ENCODE peak calls at places on chromosomes 11 and 22, in eight cellular contexts. Z, R, F, Q, U, B, C and G are unnamed samples.

GRCh38 chr22:46763051-46763705 is 728 bp downstream of the TBC1D22A start:
- DNase-seq in Z (peak; percentile 78), R (no peak), F (peak; percentile 68), Q (no peak), U (no peak), B (peak; percentile 37), C (peak; percentile 53), G (no peak)

GRCh38 chr11:75283391-75283931 is 42.9 kb downstream of the TPBGL start:
- DNase-seq in Z (no peak), R (no peak), F (no peak), Q (no peak), U (no peak), B (no peak), C (no peak), G (no peak)

GRCh38 chr11:77083553-77084245 is 16.9 kb downstream of the CAPN5 start:
- DNase-seq in Z (no peak), R (no peak), F (no peak), Q (no peak), U (no peak), B (no peak), C (no peak), G (no peak)

GRCh38 chr11:15688351-15688792 is 573.6 kb downstream of the INSC start:
- DNase-seq in Z (peak; percentile 81), R (no peak), F (no peak), Q (no peak), U (no peak), B (peak; percentile 31), C (no peak), G (no peak)

GRCh38 chr11:29405305-29405704 is 611.5 kb downstream of the KCNA4 start:
- DNase-seq in Z (no peak), R (no peak), F (no peak), Q (no peak), U (no peak), B (no peak), C (no peak), G (no peak)

GRCh38 chr11:6576471-6577373 is 26.7 kb downstream of the RRP8 start:
- DNase-seq in Z (peak; percentile 60), R (no peak), F (peak; percentile 48), Q (peak; percentile 63), U (no peak), B (peak; percentile 88), C (peak; percentile 83), G (no peak)

GRCh38 chr11:120137611-120138521 is at the start of gene TRIM29:
- DNase-seq in Z (peak; percentile 2), R (no peak), F (no peak), Q (no peak), U (peak; percentile 76), B (no peak), C (no peak), G (peak; percentile 15)

GRCh38 chr11:48087974-48088681 is 107.8 kb downstream of the PTPRJ start:
- DNase-seq in Z (peak; percentile 38), R (no peak), F (no peak), Q (no peak), U (no peak), B (no peak), C (no peak), G (no peak)

GRCh38 chr11:73012121-73012863 is 129.8 kb downstream of the FCHSD2 start:
- DNase-seq in Z (no peak), R (no peak), F (no peak), Q (peak; percentile 31), U (no peak), B (no peak), C (no peak), G (no peak)

GRCh38 chr11:3037041-3037944 is 19.9 kb downstream of the CARS1 start:
- DNase-seq in Z (peak; percentile 80), R (peak; percentile 76), F (peak; percentile 74), Q (peak; percentile 47), U (peak; percentile 77), B (peak; percentile 65), C (peak; percentile 77), G (peak; percentile 81)

DNA sequence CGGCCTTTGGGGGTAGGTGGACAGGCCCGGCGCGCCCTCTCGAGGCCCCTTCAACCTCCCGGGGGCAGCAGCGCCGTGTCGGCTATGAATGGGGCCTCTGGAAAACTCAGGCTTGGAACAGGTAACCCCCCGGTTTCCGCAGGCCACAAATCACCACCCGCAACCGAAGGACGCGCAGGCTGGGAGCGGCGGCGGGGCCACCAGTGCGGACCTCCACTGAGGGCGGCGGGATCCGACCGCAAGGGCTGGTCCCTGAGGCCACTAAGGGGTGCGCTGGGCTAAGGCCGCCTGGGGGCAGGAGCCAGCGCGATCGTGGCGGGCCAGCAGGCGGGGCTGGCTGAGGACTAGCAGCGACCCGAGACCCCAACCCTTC is 695 bp upstream of the ATF4 start:
- DNase-seq in Z (peak; percentile 77), R (peak; percentile 49), F (peak; percentile 61), Q (no peak), U (peak; percentile 31), B (peak; percentile 45), C (no peak), G (no peak)
- TF ChIP-seq CTCF in Z (peak; percentile 70), R (peak; percentile 21), F (peak; percentile 43), Q (peak; percentile 73), U (peak; percentile 43), B (peak; percentile 13), C (peak; percentile 33), G (no peak)

GRCh38 chr11:12235549-12235944 is 125.2 kb downstream of the MICAL2 start:
- DNase-seq in Z (no peak), R (no peak), F (no peak), Q (no peak), U (no peak), B (no peak), C (no peak), G (no peak)

GRCh38 chr11:12235945-12236743 is 125.8 kb downstream of the MICAL2 start:
- DNase-seq in Z (no peak), R (peak; percentile 58), F (no peak), Q (peak; percentile 68), U (peak; percentile 75), B (peak; percentile 78), C (peak; percentile 67), G (no peak)

GRCh38 chr11:12237381-12237784 is 127.0 kb downstream of the MICAL2 start:
- DNase-seq in Z (no peak), R (no peak), F (peak; percentile 55), Q (no peak), U (no peak), B (peak; percentile 72), C (no peak), G (no peak)

GRCh38 chr11:12235080-12235479 is 124.7 kb downstream of the MICAL2 start:
- DNase-seq in Z (no peak), R (no peak), F (no peak), Q (no peak), U (no peak), B (no peak), C (no peak), G (no peak)

GRCh38 chr11:12236744-12237101 is 126.3 kb downstream of the MICAL2 start:
- DNase-seq in Z (no peak), R (no peak), F (no peak), Q (no peak), U (no peak), B (no peak), C (no peak), G (no peak)
- TF ChIP-seq CTCF in Z (no peak), R (no peak), F (no peak), Q (peak; percentile 65), U (no peak), B (no peak), C (no peak), G (peak; percentile 46)

GRCh38 chr11:64644348-64645242 is 53.6 kb downstream of the SLC22A12 start:
- DNase-seq in Z (no peak), R (peak; percentile 48), F (no peak), Q (no peak), U (peak; percentile 18), B (no peak), C (no peak), G (no peak)
- TF ChIP-seq CTCF in Z (no peak), R (no peak), F (no peak), Q (peak; percentile 27), U (peak; percentile 19), B (peak; percentile 24), C (peak; percentile 24), G (peak; percentile 13)

DNA sequence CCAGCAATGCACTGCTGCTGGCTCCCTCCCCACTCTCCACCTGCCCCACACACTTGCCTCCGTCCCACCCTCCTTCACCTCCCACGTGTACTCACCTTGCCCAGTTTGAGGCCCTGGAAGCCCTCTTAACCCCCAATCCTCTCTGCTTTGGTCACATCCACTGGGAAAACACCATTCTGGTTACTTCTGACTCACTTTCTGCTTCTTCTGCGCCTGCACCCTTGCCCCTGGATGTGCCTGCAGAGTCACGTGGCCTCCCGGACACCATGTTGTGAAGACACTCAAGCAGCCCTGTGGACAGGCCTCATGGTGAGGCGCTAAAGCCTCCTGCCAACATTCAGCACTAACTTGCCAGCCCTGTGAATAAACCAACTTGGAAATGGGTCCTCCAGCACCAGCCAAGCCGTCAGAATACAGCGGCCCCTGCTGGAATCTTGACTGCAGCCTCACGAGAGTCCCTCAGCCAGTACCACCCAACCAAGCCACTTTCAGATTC is 2.6 kb upstream of the NAALADL1 start:
- DNase-seq in Z (no peak), R (no peak), F (no peak), Q (peak; percentile 17), U (no peak), B (peak; percentile 19), C (peak; percentile 25), G (no peak)
- TF ChIP-seq CTCF in Z (peak; percentile 24), R (peak; percentile 17), F (no peak), Q (peak; percentile 61), U (no peak), B (peak; percentile 35), C (no peak), G (no peak)

GRCh38 chr11:34051349-34052035 is at the start of gene CAPRIN1:
- DNase-seq in Z (peak; percentile 88), R (peak; percentile 89), F (peak; percentile 81), Q (peak; percentile 82), U (peak; percentile 90), B (peak; percentile 84), C (peak; percentile 99), G (peak; percentile 87)
- TF ChIP-seq CTCF in Z (no peak), R (no peak), F (no peak), Q (no peak), U (no peak), B (no peak), C (no peak), G (no peak)

GRCh38 chr11:40125054-40125453 is 1334.4 kb downstream of the LRRC4C start:
- DNase-seq in Z (no peak), R (no peak), F (no peak), Q (no peak), U (peak; percentile 12), B (no peak), C (peak; percentile 94), G (no peak)
- TF ChIP-seq CTCF in Z (peak; percentile 18), R (no peak), F (no peak), Q (no peak), U (peak; percentile 51), B (no peak), C (peak; percentile 100), G (no peak)

DNA sequence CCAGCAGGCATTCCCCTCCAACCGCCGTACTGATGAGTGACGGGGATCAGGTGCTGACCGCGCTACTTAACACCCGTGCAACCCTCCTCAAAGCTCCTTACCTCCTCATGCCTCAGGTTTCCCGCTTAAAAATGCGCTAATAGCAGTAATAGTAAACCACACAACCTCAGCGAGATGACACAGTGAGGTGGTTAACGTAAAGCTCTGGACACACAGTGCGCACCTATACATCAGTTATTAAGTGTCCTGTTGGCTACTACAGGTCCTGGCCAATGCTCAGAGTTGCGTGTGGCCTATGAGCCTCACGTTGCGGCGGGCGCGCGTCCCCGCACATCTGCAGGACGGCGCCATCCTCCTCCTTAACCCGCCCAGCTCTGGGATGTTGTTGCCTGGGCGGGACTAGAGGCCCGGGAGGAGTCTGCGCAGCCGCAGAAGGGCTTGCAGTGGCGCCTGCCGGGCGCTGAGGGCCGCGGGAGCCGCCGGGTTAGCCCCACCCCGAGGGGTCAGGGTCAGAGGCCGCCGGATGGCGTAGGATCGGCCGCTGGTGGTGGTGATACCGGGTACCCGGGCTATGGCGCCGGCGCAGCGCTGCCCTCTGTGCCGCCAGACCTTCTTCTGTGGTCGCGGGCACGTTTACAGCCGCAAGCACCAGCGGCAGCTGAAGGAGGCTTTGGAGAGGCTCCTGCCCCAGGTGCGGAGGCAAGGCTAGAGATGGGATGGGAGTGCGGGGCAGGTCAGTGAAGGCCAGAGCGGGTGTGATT is at the start of gene CENATAC:
- DNase-seq in Z (peak; percentile 96), R (peak; percentile 92), F (peak; percentile 93), Q (peak; percentile 78), U (peak; percentile 95), B (peak; percentile 82), C (peak; percentile 96), G (peak; percentile 69)
- TF ChIP-seq CTCF in Z (peak; percentile 33), R (no peak), F (no peak), Q (peak; percentile 7), U (no peak), B (peak; percentile 11), C (peak; percentile 16), G (no peak)